ENCODE peak calls at places on chromosomes 12 and 14, in eight cellular contexts. Q is NT2/D1; O is astrocyte of the cerebellum; B is mesothelial cell of epicardium; I is activated naive CD4-positive, alpha-beta T cell treated with Interleukin-2 at 50 U/mL for 16 hours; G is MG63; K is head of caudate nucleus; N is activated T-helper 1 cell treated with Interleukin-2 at 50 U/mL for 16 hours. Y is an unnamed sample.

GRCh38 chr12:30613119-30613830 is 82.4 kb downstream of the IPO8 start:
- DNase-seq in G (peak), I (no peak), O (no peak), B (no peak), N (no peak), Q (no peak), K (no peak), Y (peak)

GRCh38 chr12:54588110-54588831 is at the start of gene PPP1R1A:
- DNase-seq in I (no peak), B (no peak), N (no peak), G (no peak), O (no peak), K (no peak), Q (no peak), Y (no peak)

GRCh38 chr12:44459569-44459968 is 416.5 kb downstream of the NELL2 start:
- DNase-seq in B (no peak), G (no peak), O (no peak), K (peak), N (no peak), I (no peak), Q (no peak), Y (no peak)

GRCh38 chr12:92242917-92243316 is 97.3 kb upstream of the BTG1 start:
- DNase-seq in N (no peak), O (no peak), I (no peak), G (no peak), Q (no peak), B (no peak), K (no peak), Y (peak)

GRCh38 chr12:100435948-100436347 is 37.7 kb upstream of the NR1H4 start:
- DNase-seq in K (no peak), G (no peak), I (no peak), O (no peak), B (no peak), Q (no peak), N (no peak), Y (no peak)

GRCh38 chr12:5272061-5272820 is 159.7 kb upstream of the NTF3 start:
- DNase-seq in N (no peak), I (no peak), K (no peak), O (peak), B (no peak), Q (no peak), G (no peak), Y (no peak)

GRCh38 chr14:71206766-71207371 is 299.6 kb downstream of the PCNX1 start:
- DNase-seq in B (no peak), Q (no peak), O (peak), G (peak), K (peak), N (no peak), I (no peak), Y (peak)

GRCh38 chr12:54631551-54631950 is 3.1 kb downstream of the LACRT start:
- DNase-seq in I (no peak), B (no peak), G (no peak), Q (no peak), O (no peak), N (no peak), K (peak), Y (no peak)

GRCh38 chr12:20390846-20391245 is 22.5 kb downstream of the PDE3A start:
- DNase-seq in O (no peak), I (no peak), Q (no peak), K (no peak), N (no peak), B (no peak), G (no peak), Y (peak)

GRCh38 chr12:108838194-108839010 is 19.0 kb downstream of the SSH1 start:
- DNase-seq in G (peak), N (peak), B (no peak), I (peak), K (no peak), Q (peak), O (peak), Y (peak)

GRCh38 chr14:54564799-54565235 is 2.1 kb upstream of the SAMD4A start:
- DNase-seq in Q (no peak), I (no peak), O (peak), G (peak), B (no peak), N (no peak), K (no peak), Y (peak)

GRCh38 chr14:68104518-68104917 is 284.9 kb downstream of the RAD51B start:
- DNase-seq in O (no peak), G (no peak), K (no peak), Q (no peak), B (no peak), I (no peak), N (no peak), Y (peak)

GRCh38 chr12:26283046-26283445 is 87.7 kb downstream of the SSPN start:
- DNase-seq in N (no peak), K (no peak), B (no peak), O (no peak), G (no peak), I (no peak), Q (no peak), Y (no peak)

GRCh38 chr14:105207460-105207901 is 26.4 kb upstream of the NUDT14 start:
- DNase-seq in I (no peak), N (no peak), Q (no peak), B (no peak), G (no peak), O (no peak), K (no peak), Y (no peak)

GRCh38 chr14:20682127-20682434 is 2.3 kb upstream of the RNASE4 start:
- DNase-seq in B (no peak), G (no peak), K (no peak), I (no peak), N (no peak), O (no peak), Q (no peak), Y (no peak)

GRCh38 chr14:68520637-68521556 is 272.0 kb downstream of the ZFP36L1 start:
- DNase-seq in G (no peak), Q (peak), B (no peak), O (no peak), N (no peak), K (no peak), I (no peak), Y (no peak)

GRCh38 chr12:19369691-19370148 is 69.6 kb upstream of the AEBP2 start:
- DNase-seq in O (no peak), Q (no peak), G (peak), I (no peak), B (no peak), N (no peak), K (no peak), Y (no peak)

GRCh38 chr12:78888583-78888982 is 24.0 kb downstream of the SYT1 start:
- DNase-seq in B (no peak), Q (no peak), K (no peak), I (no peak), O (no peak), G (no peak), N (no peak), Y (no peak)